ENCODE peak calls at places on chromosome 1, in six cellular contexts. B is germinal center, Q is iris pigment epithelial cell, O is posterior cingulate gyrus, X is KBM-7, U is nephron progenitor cell. Z is an unnamed sample.

GRCh38 chr1:31155216-31155806 is 84.4 kb downstream of the NKAIN1 start:
- DNase-seq in X (peak), B (peak), Q (peak), O (peak), U (peak), Z (peak)

GRCh38 chr1:172465617-172466016 is 21.7 kb upstream of the PIGC start:
- DNase-seq in B (no peak), U (no peak), X (no peak), O (no peak), Q (no peak), Z (no peak)

GRCh38 chr1:84721152-84721551 is 30.9 kb upstream of the SSX2IP start:
- DNase-seq in O (no peak), X (no peak), B (no peak), Q (peak), U (no peak), Z (no peak)

GRCh38 chr1:180571832-180572636 is 13.3 kb downstream of the OVAAL start:
- DNase-seq in O (no peak), B (no peak), Q (no peak), U (no peak), X (no peak), Z (no peak)

GRCh38 chr1:1345384-1345783 is 3.8 kb downstream of the DVL1 start:
- DNase-seq in O (no peak), X (no peak), U (no peak), Q (no peak), B (no peak), Z (no peak)

GRCh38 chr1:95098196-95098595 is 19.0 kb upstream of the TLCD4 start:
- DNase-seq in B (no peak), Q (no peak), U (no peak), X (no peak), O (no peak), Z (no peak)

GRCh38 chr1:228145498-228146425 is 4.0 kb upstream of the GJC2 start:
- DNase-seq in B (no peak), U (no peak), O (no peak), Q (no peak), X (no peak), Z (no peak)

GRCh38 chr1:77036560-77036959 is 169.3 kb downstream of the ST6GALNAC5 start:
- DNase-seq in U (peak), Q (peak), B (no peak), X (no peak), O (no peak), Z (no peak)

GRCh38 chr1:228101994-228102790 is 933 bp downstream of the C1orf35 start:
- DNase-seq in Q (peak), U (peak), B (peak), O (no peak), X (peak), Z (no peak)

GRCh38 chr1:36369061-36369470 is 16.7 kb downstream of the STK40 start:
- DNase-seq in O (peak), Q (peak), X (peak), B (peak), U (peak), Z (peak)

GRCh38 chr1:87686671-87687070 is 358.0 kb downstream of the LMO4 start:
- DNase-seq in X (no peak), O (no peak), Q (no peak), U (no peak), B (no peak), Z (no peak)

GRCh38 chr1:29122987-29123870 is 474 bp downstream of the TMEM200B start:
- DNase-seq in B (no peak), U (peak), Q (peak), X (no peak), O (no peak), Z (no peak)

GRCh38 chr1:43885311-43885801 is 48.2 kb upstream of the ARTN start:
- DNase-seq in U (peak), Q (peak), O (no peak), B (no peak), X (no peak), Z (no peak)

GRCh38 chr1:111515291-111516007 is 12.0 kb upstream of the ADORA3 start:
- DNase-seq in X (peak), O (no peak), Q (peak), B (peak), U (no peak), Z (peak)

GRCh38 chr1:234683856-234684632 is 74.1 kb upstream of the IRF2BP2 start:
- DNase-seq in U (no peak), O (no peak), Q (peak), B (no peak), X (peak), Z (no peak)

GRCh38 chr1:20279507-20279906 is 11.2 kb upstream of the VWA5B1 start:
- DNase-seq in Q (peak), X (no peak), B (no peak), U (no peak), O (no peak), Z (no peak)

GRCh38 chr1:107939256-107939655 is 25.7 kb downstream of the VAV3 start:
- DNase-seq in X (no peak), U (no peak), B (no peak), O (no peak), Q (no peak), Z (no peak)

GRCh38 chr1:112714313-112715263 is 544 bp downstream of the PPM1J start:
- DNase-seq in O (no peak), U (peak), X (peak), B (peak), Q (no peak), Z (peak)

GRCh38 chr1:161989801-161990200 is 33.9 kb downstream of the OLFML2B start:
- DNase-seq in O (no peak), X (peak), B (no peak), Q (no peak), U (no peak), Z (no peak)

GRCh38 chr1:170768929-170769328 is 105.0 kb downstream of the PRRX1 start:
- DNase-seq in O (no peak), Q (peak), U (peak), X (no peak), B (no peak), Z (no peak)

GRCh38 chr1:226816585-226816984 is 53.8 kb upstream of the PSEN2 start:
- DNase-seq in O (no peak), X (no peak), Q (peak), U (no peak), B (no peak), Z (no peak)

GRCh38 chr1:47439151-47440051 is 1.6 kb downstream of the FOXD2 start:
- DNase-seq in B (no peak), U (peak), O (no peak), Q (no peak), X (no peak), Z (no peak)

GRCh38 chr1:153919879-153920852 is 2.6 kb downstream of the GATAD2B start:
- DNase-seq in B (no peak), O (no peak), U (no peak), Q (peak), X (peak), Z (no peak)

GRCh38 chr1:203304391-203304918 is 864 bp upstream of the BTG2 start:
- DNase-seq in B (no peak), X (peak), O (no peak), U (no peak), Q (no peak), Z (no peak)

GRCh38 chr1:9449106-9449627 is 90.1 kb upstream of the SLC25A33 start:
- DNase-seq in B (no peak), O (no peak), X (no peak), U (no peak), Q (peak), Z (no peak)

GRCh38 chr1:207868252-207868768 is 42.6 kb downstream of the CD34 start:
- DNase-seq in U (no peak), B (peak), Q (peak), X (peak), O (peak), Z (no peak)

GRCh38 chr1:24870551-24871195 is 59.4 kb downstream of the RUNX3 start:
- DNase-seq in Q (no peak), O (no peak), U (no peak), X (peak), B (no peak), Z (no peak)

GRCh38 chr1:27575861-27576331 is 28.0 kb downstream of the AHDC1 start:
- DNase-seq in X (no peak), Q (peak), U (peak), O (peak), B (peak), Z (no peak)

GRCh38 chr1:160371691-160372208 is 4.9 kb downstream of the NHLH1 start:
- DNase-seq in B (no peak), O (no peak), U (no peak), X (no peak), Q (no peak), Z (no peak)

GRCh38 chr1:44485229-44485932 is 80.3 kb downstream of the RNF220 start:
- DNase-seq in X (peak), B (no peak), Q (peak), O (no peak), U (no peak), Z (no peak)

GRCh38 chr1:232952514-232953175 is 2.2 kb downstream of the NTPCR start:
- DNase-seq in Q (peak), U (peak), O (peak), B (peak), X (peak), Z (no peak)

GRCh38 chr1:213389061-213389581 is 338.1 kb downstream of the RPS6KC1 start:
- DNase-seq in O (peak), B (no peak), U (no peak), Q (no peak), X (no peak), Z (peak)

GRCh38 chr1:10941891-10942541 is 70.4 kb upstream of the TARDBP start:
- DNase-seq in U (peak), B (peak), Q (peak), X (peak), O (peak), Z (no peak)

GRCh38 chr1:57467825-57468224 is 44.0 kb upstream of the DAB1 start:
- DNase-seq in X (no peak), Q (no peak), U (no peak), O (no peak), B (no peak), Z (no peak)

GRCh38 chr1:200535605-200536004 is 84.9 kb downstream of the KIF14 start:
- DNase-seq in X (no peak), B (peak), O (no peak), U (no peak), Q (peak), Z (no peak)

GRCh38 chr1:27382950-27383627 is at the start of gene CD164L2:
- DNase-seq in B (peak), O (no peak), X (no peak), U (peak), Q (no peak), Z (no peak)

GRCh38 chr1:6350416-6351088 is 43.0 kb downstream of the ACOT7 start:
- DNase-seq in O (peak), X (no peak), U (no peak), B (no peak), Q (no peak), Z (no peak)

GRCh38 chr1:5720045-5720444 is 272.2 kb downstream of the NPHP4 start:
- DNase-seq in U (no peak), Q (no peak), X (no peak), B (no peak), O (no peak), Z (no peak)

GRCh38 chr1:233614173-233614742 is 352 bp downstream of the KCNK1 start:
- DNase-seq in U (peak), O (no peak), Q (peak), X (no peak), B (no peak), Z (no peak)

GRCh38 chr1:229629251-229629650 is 3.2 kb downstream of the URB2 start:
- DNase-seq in O (no peak), B (no peak), X (no peak), U (no peak), Q (peak), Z (no peak)